ENCODE peak calls at places on chromosomes 4 and X, in ten cellular contexts. One of them, this sample, is unnamed.

GRCh38 chr4:76654796-76655195 is 219.8 kb downstream of the SHROOM3 start:
- DNase-seq in HCT116: no peak
- DNase-seq in MCF 10A: no peak
- DNase-seq in T-cell: no peak
- DNase-seq in COR-L47: no peak
- DNase-seq in epithelial cell of esophagus: no peak
- DNase-seq in NCI-H146: no peak
- DNase-seq in midbrain: no peak
- DNase-seq in A172: no peak
- DNase-seq in ELR: no peak
- DNase-seq in this sample: no peak

GRCh38 chrX:44203791-44204190 is 139.7 kb downstream of the EFHC2 start:
- DNase-seq in midbrain: no peak
- DNase-seq in A172: no peak
- DNase-seq in MCF 10A: peak; percentile 8
- DNase-seq in NCI-H146: no peak
- DNase-seq in T-cell: no peak
- DNase-seq in COR-L47: peak; percentile 1
- DNase-seq in ELR: no peak
- DNase-seq in epithelial cell of esophagus: peak; percentile 14
- DNase-seq in HCT116: peak; percentile 12
- DNase-seq in this sample: no peak

GRCh38 chr4:186472948-186473347 is 82.4 kb downstream of the MTNR1A start:
- DNase-seq in HCT116: peak; percentile 41
- DNase-seq in epithelial cell of esophagus: peak; percentile 52
- DNase-seq in T-cell: no peak
- DNase-seq in midbrain: peak; percentile 22
- DNase-seq in MCF 10A: peak; percentile 56
- DNase-seq in A172: peak; percentile 19
- DNase-seq in NCI-H146: no peak
- DNase-seq in ELR: peak; percentile 43
- DNase-seq in COR-L47: peak; percentile 1
- DNase-seq in this sample: peak; percentile 33

GRCh38 chrX:46257451-46257879 is 287.8 kb downstream of the ZNF674 start:
- DNase-seq in A172: peak; percentile 10
- DNase-seq in NCI-H146: no peak
- DNase-seq in ELR: peak; percentile 1
- DNase-seq in COR-L47: no peak
- DNase-seq in epithelial cell of esophagus: peak; percentile 53
- DNase-seq in T-cell: no peak
- DNase-seq in HCT116: no peak
- DNase-seq in MCF 10A: no peak
- DNase-seq in midbrain: no peak
- DNase-seq in this sample: peak; percentile 25

GRCh38 chr4:105343523-105343931 is 130.3 kb downstream of the PPA2 start:
- DNase-seq in midbrain: no peak
- DNase-seq in epithelial cell of esophagus: no peak
- DNase-seq in T-cell: no peak
- DNase-seq in NCI-H146: no peak
- DNase-seq in COR-L47: no peak
- DNase-seq in ELR: no peak
- DNase-seq in A172: no peak
- DNase-seq in HCT116: no peak
- DNase-seq in MCF 10A: no peak
- DNase-seq in this sample: no peak

GRCh38 chrX:71253253-71254091 is 468 bp downstream of the ZMYM3 start:
- DNase-seq in T-cell: peak; percentile 14
- DNase-seq in ELR: peak; percentile 48
- DNase-seq in MCF 10A: peak; percentile 20
- DNase-seq in midbrain: peak; percentile 19
- DNase-seq in COR-L47: peak; percentile 45
- DNase-seq in NCI-H146: peak; percentile 49
- DNase-seq in epithelial cell of esophagus: peak; percentile 13
- DNase-seq in A172: peak; percentile 5
- DNase-seq in HCT116: no peak
- DNase-seq in this sample: peak; percentile 23

GRCh38 chrX:9656277-9656676 is 109.4 kb downstream of the GPR143 start:
- DNase-seq in midbrain: peak; percentile 26
- DNase-seq in epithelial cell of esophagus: no peak
- DNase-seq in T-cell: no peak
- DNase-seq in HCT116: no peak
- DNase-seq in MCF 10A: no peak
- DNase-seq in A172: no peak
- DNase-seq in COR-L47: peak; percentile 59
- DNase-seq in NCI-H146: peak; percentile 60
- DNase-seq in ELR: no peak
- DNase-seq in this sample: no peak

GRCh38 chrX:45740291-45740690 is 539.6 kb upstream of the DIPK2B start:
- DNase-seq in ELR: no peak
- DNase-seq in NCI-H146: no peak
- DNase-seq in T-cell: no peak
- DNase-seq in midbrain: no peak
- DNase-seq in COR-L47: no peak
- DNase-seq in MCF 10A: no peak
- DNase-seq in A172: no peak
- DNase-seq in epithelial cell of esophagus: peak; percentile 89
- DNase-seq in HCT116: no peak
- DNase-seq in this sample: no peak

GRCh38 chrX:15686818-15687685 is 22.4 kb upstream of the CLTRN start:
- DNase-seq in midbrain: peak; percentile 67
- DNase-seq in COR-L47: peak; percentile 17
- DNase-seq in A172: peak; percentile 59
- DNase-seq in NCI-H146: peak; percentile 39
- DNase-seq in ELR: peak; percentile 62
- DNase-seq in epithelial cell of esophagus: peak; percentile 58
- DNase-seq in T-cell: peak; percentile 17
- DNase-seq in MCF 10A: peak; percentile 78
- DNase-seq in HCT116: peak; percentile 8
- DNase-seq in this sample: peak; percentile 28

GRCh38 chr4:156662921-156663320 is 308.7 kb downstream of the PDGFC start:
- DNase-seq in midbrain: no peak
- DNase-seq in MCF 10A: peak; percentile 17
- DNase-seq in A172: no peak
- DNase-seq in COR-L47: no peak
- DNase-seq in HCT116: no peak
- DNase-seq in ELR: no peak
- DNase-seq in NCI-H146: no peak
- DNase-seq in T-cell: no peak
- DNase-seq in epithelial cell of esophagus: no peak
- DNase-seq in this sample: no peak

GRCh38 chr4:124722069-124722468 is 9.5 kb upstream of the ANKRD50 start:
- DNase-seq in A172: peak; percentile 22
- DNase-seq in HCT116: no peak
- DNase-seq in MCF 10A: peak; percentile 12
- DNase-seq in COR-L47: no peak
- DNase-seq in T-cell: no peak
- DNase-seq in NCI-H146: no peak
- DNase-seq in epithelial cell of esophagus: peak; percentile 45
- DNase-seq in midbrain: no peak
- DNase-seq in ELR: peak; percentile 8
- DNase-seq in this sample: no peak

GRCh38 chr4:171880136-171880535 is 66.9 kb downstream of the GALNTL6 start:
- DNase-seq in HCT116: peak; percentile 33
- DNase-seq in midbrain: no peak
- DNase-seq in epithelial cell of esophagus: peak; percentile 48
- DNase-seq in NCI-H146: no peak
- DNase-seq in ELR: peak; percentile 90
- DNase-seq in T-cell: no peak
- DNase-seq in MCF 10A: peak; percentile 25
- DNase-seq in COR-L47: no peak
- DNase-seq in A172: peak; percentile 93
- DNase-seq in this sample: no peak

GRCh38 chrX:18676470-18676869 is 4.6 kb upstream of the RS1 start:
- DNase-seq in COR-L47: no peak
- DNase-seq in midbrain: no peak
- DNase-seq in epithelial cell of esophagus: peak; percentile 9
- DNase-seq in ELR: no peak
- DNase-seq in NCI-H146: peak; percentile 43
- DNase-seq in HCT116: no peak
- DNase-seq in MCF 10A: no peak
- DNase-seq in T-cell: no peak
- DNase-seq in A172: no peak
- DNase-seq in this sample: no peak

GRCh38 chr4:4289575-4289929 is 402 bp downstream of the LYAR start:
- DNase-seq in epithelial cell of esophagus: no peak
- DNase-seq in NCI-H146: no peak
- DNase-seq in HCT116: no peak
- DNase-seq in A172: peak; percentile 14
- DNase-seq in T-cell: no peak
- DNase-seq in midbrain: no peak
- DNase-seq in ELR: peak; percentile 36
- DNase-seq in COR-L47: no peak
- DNase-seq in MCF 10A: peak; percentile 20
- DNase-seq in this sample: no peak

GRCh38 chr4:2247128-2248043 is 5.5 kb upstream of the HAUS3 start:
- DNase-seq in midbrain: no peak
- DNase-seq in epithelial cell of esophagus: no peak
- DNase-seq in NCI-H146: no peak
- DNase-seq in A172: no peak
- DNase-seq in T-cell: no peak
- DNase-seq in MCF 10A: no peak
- DNase-seq in COR-L47: no peak
- DNase-seq in ELR: no peak
- DNase-seq in HCT116: no peak
- DNase-seq in this sample: no peak

GRCh38 chr4:24980064-24980690 is 50.6 kb downstream of the LGI2 start:
- DNase-seq in NCI-H146: peak; percentile 50
- DNase-seq in HCT116: peak; percentile 61
- DNase-seq in T-cell: no peak
- DNase-seq in midbrain: peak; percentile 77
- DNase-seq in MCF 10A: peak; percentile 73
- DNase-seq in A172: peak; percentile 56
- DNase-seq in epithelial cell of esophagus: peak; percentile 62
- DNase-seq in COR-L47: peak; percentile 51
- DNase-seq in ELR: peak; percentile 72
- DNase-seq in this sample: peak; percentile 69

GRCh38 chr4:104901438-104901837 is 245.2 kb upstream of the TET2 start:
- DNase-seq in ELR: no peak
- DNase-seq in A172: no peak
- DNase-seq in T-cell: no peak
- DNase-seq in COR-L47: peak; percentile 29
- DNase-seq in midbrain: peak; percentile 60
- DNase-seq in HCT116: peak; percentile 3
- DNase-seq in MCF 10A: no peak
- DNase-seq in epithelial cell of esophagus: no peak
- DNase-seq in NCI-H146: peak; percentile 8
- DNase-seq in this sample: no peak

GRCh38 chrX:108292053-108292452 is 146.2 kb downstream of the COL4A6 start:
- DNase-seq in T-cell: no peak
- DNase-seq in MCF 10A: no peak
- DNase-seq in ELR: no peak
- DNase-seq in epithelial cell of esophagus: no peak
- DNase-seq in A172: no peak
- DNase-seq in HCT116: no peak
- DNase-seq in COR-L47: no peak
- DNase-seq in NCI-H146: no peak
- DNase-seq in midbrain: no peak
- DNase-seq in this sample: no peak

GRCh38 chrX:129230850-129231512 is 292.3 kb downstream of the SMARCA1 start:
- DNase-seq in T-cell: no peak
- DNase-seq in A172: no peak
- DNase-seq in HCT116: no peak
- DNase-seq in NCI-H146: no peak
- DNase-seq in COR-L47: no peak
- DNase-seq in midbrain: no peak
- DNase-seq in epithelial cell of esophagus: no peak
- DNase-seq in ELR: no peak
- DNase-seq in MCF 10A: no peak
- DNase-seq in this sample: no peak

GRCh38 chr4:186669735-186670134 is 53.9 kb downstream of the FAT1 start:
- DNase-seq in T-cell: no peak
- DNase-seq in ELR: no peak
- DNase-seq in MCF 10A: no peak
- DNase-seq in midbrain: no peak
- DNase-seq in HCT116: no peak
- DNase-seq in COR-L47: no peak
- DNase-seq in A172: no peak
- DNase-seq in NCI-H146: no peak
- DNase-seq in epithelial cell of esophagus: no peak
- DNase-seq in this sample: no peak

GRCh38 chr4:15995826-15996225 is 32.9 kb upstream of the FGFBP2 start:
- DNase-seq in ELR: no peak
- DNase-seq in MCF 10A: no peak
- DNase-seq in HCT116: no peak
- DNase-seq in epithelial cell of esophagus: no peak
- DNase-seq in midbrain: no peak
- DNase-seq in T-cell: no peak
- DNase-seq in NCI-H146: no peak
- DNase-seq in COR-L47: no peak
- DNase-seq in A172: no peak
- DNase-seq in this sample: no peak

GRCh38 chr4:185394568-185395254 is 1.0 kb downstream of the LRP2BP start:
- DNase-seq in COR-L47: no peak
- DNase-seq in NCI-H146: no peak
- DNase-seq in epithelial cell of esophagus: no peak
- DNase-seq in midbrain: no peak
- DNase-seq in T-cell: no peak
- DNase-seq in ELR: peak; percentile 63
- DNase-seq in A172: peak; percentile 37
- DNase-seq in MCF 10A: no peak
- DNase-seq in HCT116: no peak
- DNase-seq in this sample: no peak

GRCh38 chr4:47483722-47484121 is 1.4 kb upstream of the ATP10D start:
- DNase-seq in HCT116: no peak
- DNase-seq in ELR: peak; percentile 13
- DNase-seq in COR-L47: no peak
- DNase-seq in NCI-H146: no peak
- DNase-seq in MCF 10A: no peak
- DNase-seq in epithelial cell of esophagus: peak; percentile 87
- DNase-seq in midbrain: no peak
- DNase-seq in T-cell: no peak
- DNase-seq in A172: no peak
- DNase-seq in this sample: no peak

GRCh38 chrX:21800344-21800770 is 39.1 kb upstream of the MBTPS2 start:
- DNase-seq in MCF 10A: peak; percentile 54
- DNase-seq in A172: peak; percentile 65
- DNase-seq in ELR: peak; percentile 5
- DNase-seq in COR-L47: no peak
- DNase-seq in NCI-H146: no peak
- DNase-seq in HCT116: no peak
- DNase-seq in epithelial cell of esophagus: no peak
- DNase-seq in T-cell: no peak
- DNase-seq in midbrain: no peak
- DNase-seq in this sample: peak; percentile 1

GRCh38 chrX:69195197-69195596 is 29.9 kb upstream of the PJA1 start:
- DNase-seq in epithelial cell of esophagus: no peak
- DNase-seq in T-cell: no peak
- DNase-seq in ELR: no peak
- DNase-seq in A172: no peak
- DNase-seq in COR-L47: no peak
- DNase-seq in MCF 10A: no peak
- DNase-seq in midbrain: no peak
- DNase-seq in NCI-H146: no peak
- DNase-seq in HCT116: no peak
- DNase-seq in this sample: no peak

GRCh38 chrX:26070882-26071281 is 67.3 kb upstream of the MAGEB18 start:
- DNase-seq in epithelial cell of esophagus: no peak
- DNase-seq in A172: no peak
- DNase-seq in HCT116: no peak
- DNase-seq in NCI-H146: no peak
- DNase-seq in ELR: no peak
- DNase-seq in midbrain: no peak
- DNase-seq in T-cell: no peak
- DNase-seq in MCF 10A: no peak
- DNase-seq in COR-L47: no peak
- DNase-seq in this sample: no peak

GRCh38 chr4:41050840-41051775 is 163.2 kb downstream of the APBB2 start:
- DNase-seq in midbrain: no peak
- DNase-seq in epithelial cell of esophagus: no peak
- DNase-seq in ELR: no peak
- DNase-seq in NCI-H146: no peak
- DNase-seq in COR-L47: no peak
- DNase-seq in T-cell: no peak
- DNase-seq in HCT116: no peak
- DNase-seq in MCF 10A: no peak
- DNase-seq in A172: no peak
- DNase-seq in this sample: no peak

GRCh38 chr4:72243641-72244040 is 211.8 kb downstream of the NPFFR2 start:
- DNase-seq in epithelial cell of esophagus: peak; percentile 39
- DNase-seq in MCF 10A: no peak
- DNase-seq in COR-L47: no peak
- DNase-seq in HCT116: no peak
- DNase-seq in ELR: no peak
- DNase-seq in midbrain: no peak
- DNase-seq in T-cell: no peak
- DNase-seq in NCI-H146: no peak
- DNase-seq in A172: no peak
- DNase-seq in this sample: no peak

This sample was measured in LoVo.